ENCODE peak calls at places on chromosomes 12 and 14, in ten cellular contexts. K, E, A, S, T, L, V, W, O and R are unnamed samples.
A peak's percentile ranks its signal among the peaks of the same experiment; 100 is the strongest.

GRCh38 chr14:75539562-75540478 is 17.6 kb downstream of the BATF start:
- DNase-seq in K (no peak), E (no peak), A (no peak), S (no peak), T (no peak), L (peak; percentile 40), V (no peak), W (no peak), O (no peak), R (no peak)

GRCh38 chr12:58961166-58961565 is 40.9 kb upstream of the LRIG3 start:
- DNase-seq in K (no peak), E (no peak), A (no peak), S (no peak), T (no peak), L (no peak), V (no peak), W (no peak), O (no peak), R (no peak)

GRCh38 chr12:19847294-19848059 is 408.2 kb downstream of the AEBP2 start:
- DNase-seq in K (no peak), E (no peak), A (no peak), S (no peak), T (no peak), L (no peak), V (no peak), W (no peak), O (no peak), R (no peak)

GRCh38 chr12:16417058-16417457 is 69.6 kb downstream of the MGST1 start:
- DNase-seq in K (no peak), E (no peak), A (no peak), S (no peak), T (no peak), L (no peak), V (no peak), W (no peak), O (no peak), R (no peak)

GRCh38 chr14:20516921-20517320 is 11.6 kb downstream of the RNASE10 start:
- DNase-seq in K (no peak), E (no peak), A (no peak), S (no peak), T (no peak), L (no peak), V (no peak), W (no peak), O (no peak), R (no peak)

GRCh38 chr14:79464468-79464867 is 746.8 kb downstream of the DIO2 start:
- DNase-seq in K (no peak), E (no peak), A (no peak), S (no peak), T (no peak), L (no peak), V (no peak), W (no peak), O (no peak), R (no peak)

GRCh38 chr12:118544569-118544968 is 168.2 kb downstream of the SUDS3 start:
- DNase-seq in K (no peak), E (no peak), A (peak; percentile 13), S (peak; percentile 27), T (no peak), L (no peak), V (no peak), W (no peak), O (no peak), R (no peak)

GRCh38 chr14:94542111-94542810 is 19.0 kb upstream of the SERPINA4 start:
- DNase-seq in K (no peak), E (no peak), A (peak; percentile 80), S (no peak), T (no peak), L (no peak), V (no peak), W (no peak), O (no peak), R (no peak)

GRCh38 chr12:92492291-92492690 is 210.5 kb upstream of the PLEKHG7 start:
- DNase-seq in K (no peak), E (no peak), A (no peak), S (no peak), T (no peak), L (no peak), V (no peak), W (no peak), O (no peak), R (no peak)

GRCh38 chr14:80974338-80975078 is 19.1 kb downstream of the TSHR start:
- DNase-seq in K (no peak), E (peak; percentile 70), A (no peak), S (no peak), T (no peak), L (no peak), V (no peak), W (no peak), O (no peak), R (no peak)

GRCh38 chr14:46580941-46581671 is 70.5 kb downstream of the RPL10L start:
- DNase-seq in K (no peak), E (peak; percentile 43), A (no peak), S (peak; percentile 67), T (no peak), L (no peak), V (no peak), W (no peak), O (no peak), R (no peak)

GRCh38 chr14:37584211-37585100 is 10.6 kb downstream of the FOXA1 start:
- DNase-seq in K (no peak), E (peak; percentile 47), A (no peak), S (no peak), T (peak; percentile 80), L (no peak), V (no peak), W (no peak), O (no peak), R (no peak)

GRCh38 chr12:95218852-95219171 is 1.2 kb downstream of the VEZT start:
- DNase-seq in K (no peak), E (peak; percentile 32), A (no peak), S (peak; percentile 51), T (no peak), L (no peak), V (no peak), W (peak; percentile 27), O (peak; percentile 18), R (peak; percentile 34)

GRCh38 chr12:15220961-15221885 is at the start of gene RERG:
- DNase-seq in K (peak; percentile 51), E (peak; percentile 32), A (peak; percentile 96), S (peak; percentile 78), T (peak; percentile 82), L (peak; percentile 72), V (peak; percentile 88), W (peak; percentile 66), O (peak; percentile 72), R (peak; percentile 61)

GRCh38 chr14:36019126-36019525 is 157.4 kb downstream of the PTCSC3 start:
- DNase-seq in K (no peak), E (no peak), A (no peak), S (no peak), T (no peak), L (no peak), V (peak; percentile 21), W (no peak), O (no peak), R (no peak)

GRCh38 chr14:64705406-64706118 is 1.3 kb downstream of the PLEKHG3 start:
- DNase-seq in K (no peak), E (peak; percentile 25), A (no peak), S (no peak), T (peak; percentile 63), L (no peak), V (peak; percentile 54), W (no peak), O (no peak), R (no peak)

GRCh38 chr12:78331764-78332163 is 501.1 kb downstream of the NAV3 start:
- DNase-seq in K (no peak), E (no peak), A (no peak), S (no peak), T (no peak), L (no peak), V (no peak), W (no peak), O (no peak), R (no peak)

GRCh38 chr12:56469007-56469930 is 891 bp downstream of the SPRYD4 start:
- DNase-seq in K (no peak), E (no peak), A (no peak), S (no peak), T (peak; percentile 78), L (no peak), V (peak; percentile 36), W (no peak), O (no peak), R (no peak)

GRCh38 chr12:47343684-47344567 is 264.2 kb upstream of the AMIGO2 start:
- DNase-seq in K (no peak), E (no peak), A (no peak), S (no peak), T (no peak), L (no peak), V (no peak), W (no peak), O (no peak), R (no peak)

GRCh38 chr12:92396647-92397258 is 251.1 kb upstream of the BTG1 start:
- DNase-seq in K (no peak), E (no peak), A (no peak), S (peak; percentile 18), T (no peak), L (no peak), V (no peak), W (no peak), O (no peak), R (no peak)

GRCh38 chr14:52348279-52348678 is 34.2 kb downstream of the PTGER2 start:
- DNase-seq in K (no peak), E (no peak), A (no peak), S (no peak), T (no peak), L (no peak), V (no peak), W (no peak), O (no peak), R (no peak)

GRCh38 chr14:58605465-58605864 is 32.3 kb upstream of the DACT1 start:
- DNase-seq in K (no peak), E (no peak), A (no peak), S (no peak), T (no peak), L (no peak), V (no peak), W (no peak), O (no peak), R (no peak)

GRCh38 chr12:41983394-41983793 is 161.3 kb downstream of the GXYLT1 start:
- DNase-seq in K (no peak), E (no peak), A (no peak), S (no peak), T (no peak), L (no peak), V (no peak), W (no peak), O (no peak), R (no peak)

GRCh38 chr14:23299558-23299957 is 3.1 kb downstream of the PPP1R3E start:
- DNase-seq in K (no peak), E (peak; percentile 20), A (no peak), S (peak; percentile 75), T (no peak), L (no peak), V (peak; percentile 47), W (no peak), O (no peak), R (no peak)

GRCh38 chr12:105555556-105555973 is 225.1 kb downstream of the C12orf75 start:
- DNase-seq in K (no peak), E (no peak), A (no peak), S (peak; percentile 31), T (no peak), L (no peak), V (no peak), W (no peak), O (no peak), R (no peak)

GRCh38 chr12:96445743-96446655 is 43.4 kb upstream of the CFAP54 start:
- DNase-seq in K (peak; percentile 52), E (no peak), A (no peak), S (peak; percentile 24), T (no peak), L (no peak), V (no peak), W (no peak), O (peak; percentile 56), R (peak; percentile 72)

GRCh38 chr12:128817115-128818015 is 6.4 kb downstream of the SLC15A4 start:
- DNase-seq in K (no peak), E (peak; percentile 47), A (no peak), S (no peak), T (peak; percentile 76), L (no peak), V (peak; percentile 50), W (no peak), O (no peak), R (no peak)

GRCh38 chr12:2169964-2170363 is 117.2 kb downstream of the CACNA1C start:
- DNase-seq in K (no peak), E (no peak), A (no peak), S (no peak), T (no peak), L (no peak), V (no peak), W (no peak), O (no peak), R (no peak)